ENCODE peak calls at places on chromosomes 12 and 14, in seven cellular contexts. J is mucosa of descending colon, A is cardiac muscle cell, O is Caco-2, D is GM23248, W is fibroblast of lung, R is suprapubic skin. L is an unnamed sample. For H3K9me3, the result is how much of the 10 kb centered on the place peaks cover.

GRCh38 chr12:104513681-104514080 is 56.9 kb downstream of the CHST11 start:
- DNase-seq in J (no peak), A (no peak), O (no peak), R (no peak), W (no peak), D (no peak), L (no peak)

GRCh38 chr12:91926810-91927209 is 218.8 kb downstream of the BTG1 start:
- DNase-seq in W (peak), A (no peak), J (no peak), R (no peak), O (no peak), D (peak), L (no peak)

GRCh38 chr12:105198961-105199360 is 37.0 kb downstream of the APPL2 start:
- DNase-seq in A (no peak), J (no peak), O (no peak), R (no peak), W (no peak), D (no peak), L (no peak)

GRCh38 chr12:102513739-102514138 is 33.4 kb upstream of the IGF1 start:
- DNase-seq in W (no peak), J (no peak), R (no peak), A (no peak), D (peak), O (no peak), L (no peak)

GRCh38 chr14:56196274-56196673 is 78.1 kb downstream of the PELI2 start:
- DNase-seq in R (no peak), W (peak), O (no peak), A (no peak), D (peak), J (no peak), L (no peak)

GRCh38 chr12:47297993-47298392 is 218.2 kb upstream of the AMIGO2 start:
- DNase-seq in W (no peak), R (no peak), A (no peak), O (no peak), D (no peak), J (no peak), L (no peak)

GRCh38 chr12:108175310-108175709 is 46.2 kb downstream of the WSCD2 start:
- DNase-seq in R (no peak), J (no peak), W (no peak), D (no peak), O (no peak), A (no peak), L (no peak)

GRCh38 chr12:32568241-32568640 is 110.9 kb upstream of the DNM1L start:
- DNase-seq in D (peak), J (no peak), R (no peak), O (no peak), A (no peak), W (peak), L (peak)

GRCh38 chr12:130971871-130972588 is 18.3 kb downstream of the ADGRD1 start:
- DNase-seq in R (peak), J (no peak), A (no peak), O (no peak), D (no peak), W (peak), L (no peak)

GRCh38 chr12:57545809-57546437 is 1.1 kb downstream of the DCTN2 start:
- DNase-seq in W (no peak), A (no peak), O (no peak), D (no peak), R (peak), J (no peak), L (no peak)

GRCh38 chr12:115383668-115384067 is 699.7 kb upstream of the TBX3 start:
- DNase-seq in J (no peak), A (no peak), O (no peak), D (peak), R (no peak), W (peak), L (no peak)

GRCh38 chr12:92398565-92399309 is 253.1 kb upstream of the BTG1 start:
- DNase-seq in W (no peak), D (no peak), R (no peak), J (no peak), O (no peak), A (no peak), L (no peak)

GRCh38 chr14:67285876-67286452 is 44.7 kb downstream of the PALS1 start:
- DNase-seq in D (peak), W (peak), J (no peak), A (peak), R (no peak), O (no peak), L (no peak)

GRCh38 chr14:62592877-62593276 is 452.4 kb downstream of the KCNH5 start:
- DNase-seq in R (no peak), O (no peak), W (peak), J (no peak), A (no peak), D (no peak), L (peak)

GRCh38 chr12:100364334-100364733 is 7.5 kb downstream of the SLC17A8 start:
- DNase-seq in R (no peak), W (no peak), O (no peak), D (no peak), J (no peak), A (no peak), L (no peak)

GRCh38 chr14:33755358-33755757 is 195.5 kb downstream of the EGLN3 start:
- DNase-seq in W (no peak), R (no peak), A (no peak), O (no peak), D (peak), J (no peak), L (no peak)

GRCh38 chr12:71665109-71665476 is 992 bp downstream of the THAP2 start:
- DNase-seq in D (no peak), W (no peak), O (no peak), J (no peak), A (no peak), R (no peak), L (no peak)

GRCh38 chr12:75986001-75986739 is 45.4 kb downstream of the PHLDA1 start:
- DNase-seq in R (no peak), W (no peak), J (no peak), O (no peak), D (no peak), A (no peak), L (no peak)

GRCh38 chr12:69966409-69966808 is 141.4 kb downstream of the MYRFL start:
- DNase-seq in R (no peak), A (no peak), O (no peak), W (peak), J (no peak), D (peak), L (peak)

GRCh38 chr12:84043355-84043754 is 869.2 kb downstream of the SLC6A15 start:
- DNase-seq in R (no peak), A (no peak), J (peak), D (no peak), O (no peak), W (no peak), L (no peak)

GRCh38 chr12:130683080-130683479 is 33.0 kb downstream of the RIMBP2 start:
- DNase-seq in W (no peak), J (no peak), R (no peak), D (no peak), O (no peak), A (no peak), L (no peak)

GRCh38 chr12:113202300-113203075 is 17.0 kb downstream of the RITA1 start:
- DNase-seq in A (no peak), O (no peak), W (no peak), J (no peak), D (no peak), R (no peak), L (no peak)

GRCh38 chr12:31887109-31887811 is 72.0 kb upstream of the RESF1 start:
- DNase-seq in A (no peak), W (no peak), O (no peak), J (no peak), D (no peak), R (no peak), L (no peak)

GRCh38 chr14:101090976-101091375 is 187.5 kb upstream of the RTL1 start:
- DNase-seq in A (no peak), D (no peak), O (no peak), W (no peak), R (no peak), J (no peak), L (no peak)

GRCh38 chr12:46609281-46609623 is 216.5 kb downstream of the SLC38A4 start:
- DNase-seq in A (no peak), R (no peak), W (no peak), D (no peak), J (no peak), O (no peak), L (no peak)

GRCh38 chr12:38056701-38057689 is 259.6 kb upstream of the ALG10B start:
- DNase-seq in D (peak), R (no peak), W (no peak), O (no peak), J (no peak), A (no peak), L (peak)

GRCh38 chr12:115763376-115763775 is 514.1 kb downstream of the MED13L start:
- DNase-seq in O (no peak), W (peak), D (peak), A (no peak), J (no peak), R (no peak), L (no peak)

GRCh38 chr14:24818823-24819341 is 184.9 kb upstream of the GZMB start:
- DNase-seq in W (no peak), A (no peak), J (no peak), O (no peak), R (no peak), D (no peak), L (no peak)

GRCh38 chr12:103698752-103699540 is 111.9 kb downstream of the STAB2 start:
- DNase-seq in W (no peak), A (no peak), D (peak), J (no peak), O (no peak), R (no peak), L (no peak)

GRCh38 chr12:75908961-75909699 is 122.4 kb downstream of the PHLDA1 start:
- DNase-seq in D (peak), R (no peak), W (peak), O (no peak), A (no peak), J (no peak), L (peak)

GRCh38 chr14:93060841-93061240 is 54.9 kb downstream of the ITPK1 start:
- DNase-seq in R (no peak), A (no peak), O (no peak), D (no peak), W (no peak), J (no peak), L (no peak)

GRCh38 chr14:92607702-92608429 is 94.3 kb downstream of the RIN3 start:
- DNase-seq in W (peak), J (no peak), O (no peak), R (no peak), A (no peak), D (peak), L (no peak)

GRCh38 chr14:75989134-75989533 is 3.6 kb downstream of the IFT43 start:
- DNase-seq in J (no peak), O (no peak), W (peak), R (no peak), A (no peak), D (peak), L (no peak)

GRCh38 chr14:72830786-72831583 is 62.9 kb downstream of the DPF3 start:
- DNase-seq in D (no peak), J (peak), R (no peak), O (no peak), W (peak), A (no peak), L (no peak)

GRCh38 chr12:68414988-68415387 is 82.8 kb upstream of the MDM1 start:
- DNase-seq in O (no peak), A (no peak), R (no peak), J (no peak), D (no peak), W (no peak), L (no peak)

GRCh38 chr12:6788972-6789905 is at the start of gene CD4:
- DNase-seq in R (no peak), W (peak), O (no peak), J (peak), A (no peak), D (no peak), L (no peak)

GRCh38 chr14:77707724-77708408 is at the start of the genes ALKBH1 and SLIRP:
- DNase-seq in A (peak), D (peak), W (peak), R (peak), O (peak), J (peak), L (peak)

DNA sequence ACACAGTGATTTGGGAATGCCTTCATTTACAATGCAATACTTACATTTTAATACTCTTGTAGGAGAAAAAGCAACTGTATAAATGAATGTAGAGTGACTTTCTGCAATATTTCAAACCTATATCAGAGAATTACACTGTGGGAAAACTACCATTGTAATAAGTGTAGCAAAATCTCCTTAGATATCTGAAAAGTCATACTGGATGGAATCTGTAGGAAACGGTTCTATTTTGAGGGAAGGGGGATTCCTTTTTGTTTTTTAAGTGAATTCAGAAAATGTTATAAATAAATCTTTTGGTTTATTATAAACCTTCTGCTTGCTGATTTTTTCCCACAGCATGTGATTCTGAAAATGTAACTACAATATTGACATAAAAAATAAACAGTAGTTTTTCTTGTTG is 23.0 kb downstream of the ZNF891 start:
- DNase-seq in R (no peak), W (no peak), O (no peak), J (no peak), D (no peak), A (no peak), L (no peak)
- H3K9me3 ChIP-seq in R (half or more), W (under half), O (half or more), J (half or more), D (under half), A (under half), L (half or more)

DNA sequence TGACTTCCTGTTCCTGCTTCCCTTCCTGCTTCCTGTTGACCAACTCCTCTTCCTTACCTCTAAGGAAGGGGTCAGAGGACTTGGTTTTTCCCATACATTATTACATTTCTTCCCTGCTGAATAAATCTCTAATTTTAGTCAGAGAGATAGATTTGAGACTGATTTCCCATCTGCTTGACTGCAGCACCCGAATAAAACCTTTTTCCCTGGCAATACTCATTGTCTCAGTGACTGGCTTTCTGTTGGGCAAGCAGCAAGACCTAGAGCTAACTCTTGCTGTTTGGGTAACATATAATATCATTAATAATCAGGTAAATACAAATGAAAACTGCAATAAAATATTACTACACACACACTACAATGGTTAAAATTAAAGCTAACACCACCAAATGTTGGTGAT is 132.2 kb downstream of the FSCB start:
- DNase-seq in A (no peak), W (no peak), R (no peak), D (no peak), J (no peak), O (no peak), L (no peak)
- H3K9me3 ChIP-seq in A (under half), W (under half), R (under half), D (under half), J (under half), O (under half), L (under half)

DNA sequence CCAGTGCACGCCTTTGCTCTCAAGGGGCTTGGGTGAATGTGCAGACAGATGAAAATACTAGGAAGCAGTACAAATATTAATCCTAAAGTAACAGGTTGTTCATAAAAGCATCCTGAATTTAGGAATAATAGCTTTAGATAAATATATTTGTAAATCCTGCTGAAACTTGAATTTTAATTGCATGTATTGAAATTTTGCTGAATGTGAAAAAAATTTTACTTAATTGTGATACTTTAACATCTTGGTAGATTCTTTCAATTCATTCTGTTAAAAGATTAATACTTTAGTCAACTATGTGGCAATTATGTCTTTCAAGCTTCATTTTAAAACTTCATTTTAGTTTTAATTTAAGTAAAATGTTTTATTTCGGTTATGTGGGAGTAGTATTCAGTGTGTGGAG is 5.5 kb downstream of the SLC38A6 start:
- DNase-seq in O (no peak), W (no peak), J (no peak), D (no peak), R (no peak), A (no peak), L (no peak)
- H3K9me3 ChIP-seq in O (under half), W (under half), J (under half), D (under half), R (under half), A (under half), L (under half)

DNA sequence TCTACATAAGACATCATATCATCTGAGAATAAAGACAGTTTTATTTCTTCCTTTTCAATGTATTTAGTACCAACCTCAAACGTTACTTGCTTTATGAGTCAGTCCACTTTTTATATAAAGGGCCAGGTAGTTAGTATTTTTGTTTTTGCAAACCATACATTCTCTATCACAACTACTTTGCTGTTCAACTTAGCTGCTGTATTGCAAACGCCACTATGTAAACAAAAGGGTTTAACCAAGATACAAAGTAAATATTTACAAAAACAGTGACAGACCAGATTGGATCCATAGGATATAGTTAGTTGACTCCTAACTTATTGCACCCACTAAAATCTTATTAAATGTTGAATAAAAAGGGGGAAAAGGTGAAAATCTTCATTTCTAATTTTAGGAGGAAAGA is 87.7 kb upstream of the FOXG1 start:
- DNase-seq in R (no peak), J (no peak), A (no peak), O (no peak), W (no peak), D (no peak), L (no peak)
- H3K9me3 ChIP-seq in R (under half), J (under half), A (under half), O (under half), W (under half), D (under half), L (under half)

GRCh38 chr14:104376202-104377140 is 203.1 kb upstream of the C14orf180 start:
- DNase-seq in W (no peak), O (no peak), A (no peak), D (no peak), R (no peak), J (peak), L (no peak)

GRCh38 chr14:104373855-104374717 is 205.5 kb upstream of the C14orf180 start:
- DNase-seq in A (no peak), W (no peak), O (no peak), R (no peak), D (no peak), J (peak), L (no peak)

GRCh38 chr14:104375551-104376201 is 203.9 kb upstream of the C14orf180 start:
- DNase-seq in R (no peak), A (no peak), J (peak), W (no peak), O (no peak), D (no peak), L (no peak)

GRCh38 chr14:104373055-104373854 is 206.3 kb upstream of the C14orf180 start:
- DNase-seq in J (no peak), A (no peak), W (no peak), D (no peak), O (no peak), R (no peak), L (no peak)

DNA sequence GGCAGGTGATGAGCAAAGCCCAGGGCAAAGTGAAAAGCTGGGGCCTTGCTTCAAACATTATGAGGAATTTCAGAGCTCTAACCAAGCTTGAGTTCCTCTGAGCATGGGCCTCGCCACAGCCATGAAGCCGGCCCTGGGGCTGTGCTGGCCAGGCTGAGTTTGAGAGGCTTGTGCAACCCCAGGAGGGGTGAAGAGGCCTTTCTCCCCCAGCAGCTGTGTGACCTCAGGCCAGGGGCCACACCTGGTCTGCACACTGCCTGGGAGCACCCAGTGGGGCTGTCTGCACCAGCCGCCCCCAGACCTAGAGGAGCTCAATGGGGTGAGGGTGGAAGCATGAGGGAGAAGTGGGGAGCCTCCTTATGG is 204.9 kb upstream of the C14orf180 start:
- DNase-seq in R (no peak), J (peak), A (no peak), W (no peak), O (no peak), D (no peak), L (no peak)
- H3K9me3 ChIP-seq in R (under half), J (under half), A (under half), W (under half), O (under half), D (under half), L (under half)

GRCh38 chr14:106506901-106507305 is 980.5 kb downstream of the TMEM121 start:
- DNase-seq in O (no peak), D (no peak), W (no peak), R (no peak), A (no peak), J (no peak), L (no peak)
- H3K9me3 ChIP-seq in O (under half), D (under half), W (under half), R (under half), A (under half), J (under half), L (under half)

GRCh38 chr14:74292061-74292460 is 10.7 kb downstream of the ABCD4 start:
- DNase-seq in O (no peak), W (no peak), R (no peak), D (no peak), J (no peak), A (no peak), L (no peak)

GRCh38 chr14:74286736-74287135 is 16.0 kb downstream of the ABCD4 start:
- DNase-seq in J (no peak), R (no peak), O (no peak), D (no peak), W (no peak), A (no peak), L (no peak)

GRCh38 chr14:74293621-74294020 is 9.1 kb downstream of the ABCD4 start:
- DNase-seq in W (no peak), D (no peak), J (no peak), R (no peak), O (no peak), A (no peak), L (no peak)

GRCh38 chr14:74290415-74290814 is 12.3 kb downstream of the ABCD4 start:
- DNase-seq in D (peak), R (no peak), A (no peak), O (no peak), W (peak), J (no peak), L (no peak)

GRCh38 chr14:74289801-74290200 is 12.9 kb downstream of the ABCD4 start:
- DNase-seq in W (no peak), J (no peak), D (no peak), R (no peak), O (no peak), A (no peak), L (no peak)
- H3K9me3 ChIP-seq in W (under half), J (under half), D (under half), R (under half), O (under half), A (under half), L (under half)

DNA sequence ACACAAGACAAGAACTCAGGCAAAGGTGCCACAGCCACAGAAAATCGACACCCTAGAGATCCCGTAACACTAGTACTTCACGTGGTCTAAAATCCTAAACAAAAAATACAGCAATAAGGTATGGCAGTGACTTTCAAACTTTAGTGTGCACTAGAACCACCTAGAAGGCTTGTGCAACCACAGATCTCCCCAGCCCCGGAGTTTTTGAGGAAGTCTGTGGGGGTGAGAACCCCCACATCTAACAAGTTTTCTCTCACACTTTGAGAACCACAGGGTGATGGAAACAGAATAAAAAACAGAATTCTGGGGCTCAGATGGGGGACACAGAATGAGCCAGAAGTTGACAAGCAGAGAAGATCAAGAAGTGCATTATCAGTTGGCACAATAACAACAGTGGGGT is 254.0 kb downstream of the ANO6 start:
- DNase-seq in R (no peak), W (no peak), J (no peak), D (no peak), A (no peak), O (no peak), L (no peak)
- H3K9me3 ChIP-seq in R (under half), W (under half), J (under half), D (under half), A (under half), O (under half), L (under half)

L was measured in MG63.